ENCODE peak calls at places on chromosomes 6 and 20, in nine cellular contexts. H is cardiac fibroblast, E is Calu3, O is heart left ventricle, M is anterior cingulate cortex, X is AG04450, L is T-helper 1 cell, Q is skeletal muscle cell, A is GM23248. I is an unnamed sample.

GRCh38 chr6:76774750-76775396 is 688.4 kb downstream of the HTR1B start:
- DNase-seq in H (peak; percentile 67), E (no peak), O (peak; percentile 20), M (no peak), X (no peak), L (no peak), Q (no peak), A (no peak), I (no peak)

GRCh38 chr6:11187301-11187700 is 45.2 kb downstream of the NEDD9 start:
- DNase-seq in H (no peak), E (no peak), O (no peak), M (no peak), X (no peak), L (no peak), Q (no peak), A (no peak), I (no peak)

GRCh38 chr6:2718334-2719052 is 32.2 kb downstream of the MYLK4 start:
- DNase-seq in H (peak; percentile 55), E (no peak), O (no peak), M (no peak), X (no peak), L (no peak), Q (no peak), A (peak; percentile 2), I (no peak)

GRCh38 chr6:108937170-108937569 is 88.9 kb downstream of the ARMC2 start:
- DNase-seq in H (no peak), E (no peak), O (no peak), M (no peak), X (no peak), L (no peak), Q (no peak), A (no peak), I (no peak)

GRCh38 chr6:41059569-41059968 is 6.6 kb downstream of the APOBEC2 start:
- DNase-seq in H (no peak), E (no peak), O (no peak), M (no peak), X (no peak), L (no peak), Q (no peak), A (peak; percentile 62), I (no peak)

GRCh38 chr6:116010400-116011095 is 50.1 kb downstream of the FRK start:
- DNase-seq in H (peak; percentile 86), E (peak; percentile 78), O (peak; percentile 63), M (peak; percentile 33), X (peak; percentile 39), L (no peak), Q (peak; percentile 26), A (peak; percentile 81), I (peak; percentile 30)

GRCh38 chr6:25777031-25777430 is 22.5 kb downstream of the SLC17A4 start:
- DNase-seq in H (no peak), E (no peak), O (no peak), M (no peak), X (no peak), L (no peak), Q (no peak), A (no peak), I (no peak)

GRCh38 chr6:69232506-69233194 is 564.2 kb downstream of the LMBRD1 start:
- DNase-seq in H (peak; percentile 70), E (peak; percentile 82), O (peak; percentile 80), M (peak; percentile 50), X (peak; percentile 18), L (no peak), Q (peak; percentile 25), A (peak; percentile 74), I (no peak)

GRCh38 chr6:27679968-27680694 is 207.2 kb upstream of the ZNF184 start:
- DNase-seq in H (no peak), E (no peak), O (no peak), M (no peak), X (no peak), L (no peak), Q (no peak), A (no peak), I (no peak)

GRCh38 chr6:31967926-31968320 is 4.0 kb downstream of the DXO start:
- DNase-seq in H (no peak), E (no peak), O (no peak), M (no peak), X (no peak), L (no peak), Q (no peak), A (no peak), I (no peak)

GRCh38 chr6:33783781-33784520 is 5.0 kb downstream of the LEMD2 start:
- DNase-seq in H (no peak), E (no peak), O (no peak), M (no peak), X (no peak), L (no peak), Q (no peak), A (peak; percentile 16), I (no peak)

GRCh38 chr20:39835040-39835842 is 853.8 kb downstream of the MAFB start:
- DNase-seq in H (no peak), E (no peak), O (no peak), M (no peak), X (no peak), L (no peak), Q (no peak), A (peak; percentile 49), I (no peak)

GRCh38 chr6:9126845-9127560 is 691.7 kb upstream of the SLC35B3 start:
- DNase-seq in H (peak; percentile 38), E (no peak), O (no peak), M (no peak), X (peak; percentile 88), L (no peak), Q (peak; percentile 51), A (peak; percentile 38), I (no peak)

GRCh38 chr6:81696505-81696904 is 56.0 kb downstream of the TENT5A start:
- DNase-seq in H (no peak), E (peak; percentile 12), O (no peak), M (no peak), X (no peak), L (no peak), Q (no peak), A (no peak), I (no peak)

GRCh38 chr6:109304284-109305015 is 77.8 kb downstream of the CD164 start:
- DNase-seq in H (no peak), E (no peak), O (no peak), M (no peak), X (no peak), L (no peak), Q (no peak), A (peak; percentile 26), I (no peak)

GRCh38 chr20:7274870-7275269 is 507.4 kb downstream of the BMP2 start:
- DNase-seq in H (no peak), E (no peak), O (no peak), M (no peak), X (no peak), L (no peak), Q (no peak), A (no peak), I (no peak)

GRCh38 chr6:142735182-142735581 is 209.8 kb downstream of the HIVEP2 start:
- DNase-seq in H (peak; percentile 14), E (no peak), O (no peak), M (no peak), X (no peak), L (no peak), Q (peak; percentile 6), A (no peak), I (no peak)

GRCh38 chr20:1826046-1826445 is 69.2 kb upstream of the SIRPA start:
- DNase-seq in H (no peak), E (no peak), O (no peak), M (no peak), X (no peak), L (no peak), Q (no peak), A (no peak), I (no peak)

GRCh38 chr6:137654365-137654981 is 160.3 kb upstream of the OLIG3 start:
- DNase-seq in H (no peak), E (no peak), O (no peak), M (no peak), X (no peak), L (no peak), Q (no peak), A (no peak), I (no peak)

GRCh38 chr6:164563866-164564265 is 745.5 kb downstream of the C6orf118 start:
- DNase-seq in H (no peak), E (no peak), O (no peak), M (no peak), X (no peak), L (no peak), Q (no peak), A (no peak), I (no peak)

GRCh38 chr6:42777126-42777822 is 4.6 kb upstream of the BICRAL start:
- DNase-seq in H (peak; percentile 26), E (no peak), O (no peak), M (no peak), X (no peak), L (no peak), Q (peak; percentile 23), A (peak; percentile 50), I (no peak)

GRCh38 chr6:25088513-25088912 is 152.8 kb upstream of the RIPOR2 start:
- DNase-seq in H (peak; percentile 76), E (no peak), O (no peak), M (no peak), X (no peak), L (no peak), Q (no peak), A (peak; percentile 5), I (no peak)

GRCh38 chr20:63082308-63082938 is 75.7 kb upstream of the BHLHE23 start:
- DNase-seq in H (peak; percentile 30), E (peak; percentile 75), O (peak; percentile 37), M (no peak), X (no peak), L (no peak), Q (no peak), A (peak; percentile 66), I (no peak)

GRCh38 chr6:14857501-14857900 is 388.4 kb upstream of the JARID2 start:
- DNase-seq in H (no peak), E (no peak), O (peak; percentile 37), M (no peak), X (no peak), L (peak; percentile 25), Q (no peak), A (no peak), I (peak; percentile 49)

GRCh38 chr20:48761023-48761785 is 66.6 kb downstream of the PREX1 start:
- DNase-seq in H (no peak), E (no peak), O (peak; percentile 46), M (no peak), X (no peak), L (no peak), Q (no peak), A (no peak), I (no peak)

GRCh38 chr6:131062245-131063027 is 609 bp downstream of the EPB41L2 start:
- DNase-seq in H (no peak), E (no peak), O (peak; percentile 54), M (no peak), X (no peak), L (no peak), Q (no peak), A (peak; percentile 73), I (no peak)

GRCh38 chr6:10719386-10720228 is 3.3 kb upstream of the TMEM14C start:
- DNase-seq in H (peak; percentile 21), E (no peak), O (peak; percentile 69), M (no peak), X (no peak), L (no peak), Q (no peak), A (peak; percentile 30), I (no peak)

I was measured in activated naive CD4-positive, alpha-beta T cell.